ENCODE peak calls at places on chromosomes 12 and 14, in nine cellular contexts. V is AG20443, L is DMS153, Q is HT1080, P is OCI-LY7, K is RCC 7860, Y is Right ventricle myocardium superior, N is activated gamma-delta T cell, T is cardiac fibroblast. O is an unnamed sample.

GRCh38 chr14:70394674-70395073 is 22.2 kb downstream of the SYNJ2BP start:
- DNase-seq in V (no peak), L (no peak), Q (no peak), P (no peak), K (no peak), Y (no peak), N (no peak), T (no peak), O (no peak)

GRCh38 chr12:29039013-29039412 is 110.1 kb upstream of the FAR2 start:
- DNase-seq in V (peak), L (no peak), Q (no peak), P (no peak), K (no peak), Y (no peak), N (no peak), T (peak), O (no peak)

GRCh38 chr12:131463165-131463564 is 247.7 kb upstream of the SFSWAP start:
- DNase-seq in V (no peak), L (no peak), Q (no peak), P (no peak), K (no peak), Y (no peak), N (no peak), T (no peak), O (no peak)

GRCh38 chr12:104756901-104757300 is 201.2 kb downstream of the SLC41A2 start:
- DNase-seq in V (no peak), L (no peak), Q (no peak), P (no peak), K (no peak), Y (no peak), N (no peak), T (no peak), O (no peak)

GRCh38 chr14:77554207-77554606 is 55.6 kb upstream of the ISM2 start:
- DNase-seq in V (no peak), L (no peak), Q (no peak), P (no peak), K (no peak), Y (no peak), N (no peak), T (no peak), O (no peak)

GRCh38 chr12:8483081-8483479 is 27.3 kb downstream of the CLEC6A start:
- DNase-seq in V (no peak), L (no peak), Q (no peak), P (no peak), K (no peak), Y (no peak), N (no peak), T (no peak), O (no peak)

GRCh38 chr14:59028476-59029202 is 159.8 kb upstream of the DAAM1 start:
- DNase-seq in V (peak), L (peak), Q (peak), P (peak), K (peak), Y (peak), N (no peak), T (peak), O (no peak)

GRCh38 chr14:105924951-105925591 is 398.7 kb downstream of the TMEM121 start:
- DNase-seq in V (no peak), L (no peak), Q (no peak), P (no peak), K (no peak), Y (no peak), N (no peak), T (no peak), O (no peak)

GRCh38 chr14:46018846-46019420 is 632.6 kb downstream of the RPL10L start:
- DNase-seq in V (no peak), L (no peak), Q (no peak), P (no peak), K (no peak), Y (no peak), N (no peak), T (no peak), O (no peak)

GRCh38 chr14:88411039-88411438 is 25.6 kb downstream of the SPATA7 start:
- DNase-seq in V (no peak), L (no peak), Q (peak), P (no peak), K (no peak), Y (no peak), N (no peak), T (no peak), O (no peak)

GRCh38 chr14:91284791-91285548 is 40.5 kb upstream of the GPR68 start:
- DNase-seq in V (no peak), L (no peak), Q (no peak), P (peak), K (no peak), Y (no peak), N (no peak), T (no peak), O (no peak)

GRCh38 chr12:121378736-121379135 is 21.2 kb upstream of the RNF34 start:
- DNase-seq in V (no peak), L (no peak), Q (no peak), P (no peak), K (no peak), Y (no peak), N (no peak), T (no peak), O (no peak)

GRCh38 chr12:55612646-55613045 is 24.0 kb upstream of the OR10P1 start:
- DNase-seq in V (no peak), L (no peak), Q (no peak), P (no peak), K (no peak), Y (no peak), N (no peak), T (no peak), O (no peak)

GRCh38 chr14:24816929-24817637 is 183.1 kb upstream of the GZMB start:
- DNase-seq in V (no peak), L (no peak), Q (no peak), P (no peak), K (no peak), Y (no peak), N (no peak), T (no peak), O (no peak)

GRCh38 chr12:111664510-111664909 is 21.2 kb downstream of the BRAP start:
- DNase-seq in V (no peak), L (no peak), Q (no peak), P (no peak), K (no peak), Y (no peak), N (no peak), T (no peak), O (no peak)

GRCh38 chr12:27703720-27704452 is 6.7 kb upstream of the MRPS35 start:
- DNase-seq in V (peak), L (peak), Q (peak), P (peak), K (peak), Y (no peak), N (no peak), T (peak), O (peak)

GRCh38 chr12:25387136-25388050 is 136.7 kb upstream of the KRAS start:
- DNase-seq in V (peak), L (peak), Q (peak), P (peak), K (peak), Y (peak), N (no peak), T (peak), O (peak)

GRCh38 chr14:33800735-33801163 is 150.1 kb downstream of the EGLN3 start:
- DNase-seq in V (no peak), L (no peak), Q (no peak), P (no peak), K (no peak), Y (no peak), N (no peak), T (no peak), O (no peak)

GRCh38 chr14:56057071-56057865 is 60.9 kb upstream of the PELI2 start:
- DNase-seq in V (no peak), L (peak), Q (no peak), P (no peak), K (no peak), Y (no peak), N (no peak), T (no peak), O (no peak)

GRCh38 chr12:47017901-47018479 is 61.4 kb upstream of the PCED1B start:
- DNase-seq in V (peak), L (no peak), Q (peak), P (no peak), K (no peak), Y (no peak), N (no peak), T (peak), O (no peak)

GRCh38 chr12:29552324-29552927 is 54.9 kb upstream of the OVCH1 start:
- DNase-seq in V (peak), L (peak), Q (peak), P (peak), K (peak), Y (peak), N (no peak), T (peak), O (peak)

GRCh38 chr14:90111895-90112534 is 50.2 kb downstream of the KCNK13 start:
- DNase-seq in V (peak), L (no peak), Q (peak), P (no peak), K (peak), Y (no peak), N (no peak), T (no peak), O (no peak)

GRCh38 chr12:109899783-109900751 is at the start of gene TCHP:
- DNase-seq in V (peak), L (peak), Q (peak), P (peak), K (peak), Y (peak), N (peak), T (peak), O (peak)

GRCh38 chr14:47207636-47208035 is 467.8 kb downstream of the MDGA2 start:
- DNase-seq in V (no peak), L (no peak), Q (peak), P (no peak), K (no peak), Y (no peak), N (no peak), T (no peak), O (no peak)

GRCh38 chr12:78096909-78097597 is 266.4 kb downstream of the NAV3 start:
- DNase-seq in V (peak), L (no peak), Q (no peak), P (no peak), K (no peak), Y (no peak), N (no peak), T (peak), O (no peak)

GRCh38 chr14:99273025-99273723 is 1.2 kb upstream of the BCL11B start:
- DNase-seq in V (no peak), L (peak), Q (no peak), P (no peak), K (no peak), Y (no peak), N (peak), T (no peak), O (no peak)

GRCh38 chr12:6821271-6821673 is 349 bp upstream of the GPR162 start:
- DNase-seq in V (peak), L (peak), Q (peak), P (peak), K (no peak), Y (peak), N (no peak), T (peak), O (no peak)

GRCh38 chr14:54805080-54805479 is 97.5 kb downstream of the GCH1 start:
- DNase-seq in V (no peak), L (no peak), Q (no peak), P (no peak), K (no peak), Y (no peak), N (no peak), T (peak), O (no peak)

GRCh38 chr12:76878045-76878898 is 547 bp downstream of the CSRP2 start:
- DNase-seq in V (peak), L (no peak), Q (no peak), P (peak), K (no peak), Y (peak), N (no peak), T (peak), O (no peak)

GRCh38 chr14:103819503-103820307 is 27.7 kb downstream of the PPP1R13B start:
- DNase-seq in V (peak), L (peak), Q (peak), P (no peak), K (no peak), Y (peak), N (no peak), T (peak), O (no peak)